ENCODE peak calls at places on chromosomes 5 and 9, in six cellular contexts. U is activated naive CD8-positive, alpha-beta T cell treated with anti-CD3 and anti-CD28 coated beads, Interleukin-2, amount 50 U/mL, for 16 hours; Q is HT1080; P is T follicular helper cell; T is C1 segment of cervical spinal cord; H is HCT116. S is an unnamed sample.
A peak's percentile ranks its signal among the peaks of the same experiment; 100 is the strongest.

GRCh38 chr5:59673438-59674058 is 220.0 kb downstream of the PDE4D start:
- DNase-seq in U (no peak), Q (peak; percentile 52), P (no peak), T (no peak), H (peak; percentile 8), S (no peak)

GRCh38 chr9:136784249-136784996 is 6.7 kb upstream of the TMEM141 start:
- DNase-seq in U (no peak), Q (no peak), P (no peak), T (no peak), H (peak; percentile 52), S (no peak)

GRCh38 chr9:127930298-127931091 is at the start of gene PIP5KL1:
- DNase-seq in U (no peak), Q (peak; percentile 79), P (peak; percentile 56), T (peak; percentile 55), H (peak; percentile 52), S (peak; percentile 82)

GRCh38 chr5:7781899-7782298 is 69.0 kb downstream of the CFAP90 start:
- DNase-seq in U (no peak), Q (no peak), P (no peak), T (no peak), H (no peak), S (no peak)

GRCh38 chr9:69293186-69293585 is 31.8 kb upstream of the ENTREP1 start:
- DNase-seq in U (no peak), Q (no peak), P (no peak), T (no peak), H (no peak), S (no peak)

GRCh38 chr5:96228449-96228848 is 204.6 kb downstream of the PCSK1 start:
- DNase-seq in U (no peak), Q (peak; percentile 10), P (no peak), T (no peak), H (no peak), S (no peak)

GRCh38 chr5:65102826-65103673 is 334.3 kb downstream of the CWC27 start:
- DNase-seq in U (no peak), Q (no peak), P (peak; percentile 25), T (no peak), H (no peak), S (no peak)

GRCh38 chr9:120730661-120731514 is 16.6 kb upstream of the MEGF9 start:
- DNase-seq in U (no peak), Q (peak; percentile 97), P (no peak), T (no peak), H (no peak), S (no peak)

GRCh38 chr5:58240286-58240685 is 219.6 kb downstream of the PLK2 start:
- DNase-seq in U (no peak), Q (peak; percentile 78), P (no peak), T (no peak), H (no peak), S (no peak)

GRCh38 chr5:42396111-42396510 is 27.1 kb upstream of the GHR start:
- DNase-seq in U (no peak), Q (no peak), P (no peak), T (no peak), H (no peak), S (no peak)

GRCh38 chr5:74281191-74281590 is 359.3 kb downstream of the ENC1 start:
- DNase-seq in U (no peak), Q (peak; percentile 19), P (no peak), T (no peak), H (no peak), S (no peak)

GRCh38 chr5:139955616-139956283 is 87.3 kb downstream of the NRG2 start:
- DNase-seq in U (no peak), Q (no peak), P (no peak), T (no peak), H (peak; percentile 7), S (no peak)

GRCh38 chr9:14173730-14174129 is 140.2 kb downstream of the NFIB start:
- DNase-seq in U (no peak), Q (no peak), P (no peak), T (no peak), H (no peak), S (peak; percentile 3)

S was measured in anterior cingulate cortex.